ENCODE peak calls at places on chromosomes 4 and X, in six cellular contexts. D is pancreas, E is HCT116, Q is upper lobe of left lung, N is lung, Y is A549. F is an unnamed sample. For H3K9me3, the result is how much of the 10 kb centered on the place peaks cover.

GRCh38 chrX:34343001-34343400 is 210.9 kb upstream of the FAM47A start:
- ATAC-seq in D (no peak), E (no peak), Q (no peak), N (no peak), Y (no peak), F (no peak)

GRCh38 chrX:131046596-131046995 is 11.6 kb upstream of the ARHGAP36 start:
- ATAC-seq in D (no peak), E (no peak), Q (no peak), N (no peak), Y (no peak), F (no peak)

GRCh38 chr4:5524900-5525299 is 183.5 kb downstream of the EVC2 start:
- ATAC-seq in D (peak), E (no peak), Q (peak), N (no peak), Y (no peak), F (no peak)

GRCh38 chr4:182893490-182893889 is 23.7 kb downstream of the DCTD start:
- ATAC-seq in D (no peak), E (no peak), Q (no peak), N (no peak), Y (no peak), F (no peak)

GRCh38 chrX:11579856-11580595 is 85.7 kb downstream of the ARHGAP6 start:
- ATAC-seq in D (no peak), E (no peak), Q (no peak), N (no peak), Y (no peak), F (no peak)

GRCh38 chr4:184433258-184433892 is 41.0 kb downstream of the IRF2 start:
- ATAC-seq in D (peak), E (no peak), Q (peak), N (no peak), Y (no peak), F (no peak)

GRCh38 chrX:119655125-119655524 is 37.8 kb downstream of the SEPTIN6 start:
- ATAC-seq in D (peak), E (peak), Q (peak), N (no peak), Y (peak), F (no peak)

GRCh38 chr4:158259955-158260575 is 49.8 kb downstream of the TMEM144 start:
- ATAC-seq in D (peak), E (peak), Q (no peak), N (no peak), Y (peak), F (no peak)

GRCh38 chr4:5758741-5759140 is 47.7 kb downstream of the EVC start:
- ATAC-seq in D (peak), E (peak), Q (peak), N (peak), Y (peak), F (no peak)

DNA sequence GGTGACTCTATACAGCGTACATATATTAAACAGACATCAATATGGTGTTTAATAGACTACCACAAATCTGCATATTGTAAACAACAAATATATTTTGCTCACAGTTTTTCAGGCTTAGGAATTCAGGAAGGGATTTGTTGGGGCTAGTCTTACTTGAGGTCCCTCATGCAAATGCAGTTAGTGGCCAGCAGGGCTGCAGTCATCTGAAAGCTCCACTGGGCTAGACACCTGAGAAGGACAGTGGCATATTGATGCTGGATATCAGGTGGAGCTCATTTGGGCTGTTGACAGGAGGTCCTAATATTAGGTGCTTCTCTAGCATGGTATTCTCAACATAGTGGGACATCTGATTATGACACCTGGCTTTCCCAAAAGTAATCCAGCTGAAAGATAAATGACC is 493.8 kb upstream of the PABPC4L start:
- ATAC-seq in D (no peak), E (peak), Q (no peak), N (no peak), Y (no peak), F (no peak)
- TF ChIP-seq CTCF in D (no peak), E (peak), Q (no peak), N (no peak), Y (no peak), F (no peak)

GRCh38 chr4:110631582-110632505 is 9.0 kb upstream of the PITX2 start:
- ATAC-seq in D (peak), E (peak), Q (peak), N (peak), Y (peak), F (peak)
- H3K27ac ChIP-seq in D (no peak), E (no peak), Q (no peak), N (no peak), Y (no peak), F (peak)

DNA sequence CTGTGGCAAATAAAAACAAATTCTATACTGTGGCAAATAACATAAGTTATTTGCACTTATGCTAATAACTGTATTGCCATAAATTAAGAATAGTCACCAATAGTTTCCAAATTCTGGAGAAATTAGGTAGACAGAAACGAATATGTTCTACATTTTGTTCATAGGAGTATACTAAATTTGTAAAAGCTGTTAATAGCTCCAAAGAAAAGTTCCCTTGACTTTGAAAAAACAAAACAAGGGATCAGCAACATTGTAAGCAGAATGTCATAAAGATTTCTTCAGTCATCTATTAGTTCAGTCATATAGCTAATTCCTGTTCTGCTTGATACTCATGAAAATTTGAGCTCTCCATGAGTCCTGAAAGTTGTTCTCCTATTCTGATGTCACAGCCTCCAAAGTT is 1472.8 kb downstream of the C4orf33 start:
- ATAC-seq in D (no peak), E (no peak), Q (no peak), N (no peak), Y (no peak), F (no peak)
- H3K9me3 ChIP-seq in D (under half), E (under half), Q (under half), N (under half), Y (under half), F (under half)

GRCh38 chr4:110970642-110971041 is 347.8 kb upstream of the PITX2 start:
- ATAC-seq in D (peak), E (peak), Q (no peak), N (no peak), Y (peak), F (no peak)
- TF ChIP-seq CTCF in D (peak), E (peak), Q (no peak), N (no peak), Y (peak), F (no peak)

GRCh38 chr4:167102475-167102874 is 131.8 kb downstream of the SPOCK3 start:
- ATAC-seq in D (no peak), E (no peak), Q (no peak), N (no peak), Y (no peak), F (no peak)

GRCh38 chr4:167101035-167101434 is 133.3 kb downstream of the SPOCK3 start:
- ATAC-seq in D (no peak), E (no peak), Q (no peak), N (no peak), Y (no peak), F (no peak)

GRCh38 chr4:167105857-167106256 is 128.4 kb downstream of the SPOCK3 start:
- ATAC-seq in D (no peak), E (no peak), Q (no peak), N (no peak), Y (no peak), F (no peak)

GRCh38 chr4:167100120-167100519 is 134.2 kb downstream of the SPOCK3 start:
- ATAC-seq in D (peak), E (no peak), Q (no peak), N (no peak), Y (peak), F (no peak)
- H3K27ac ChIP-seq in D (no peak), E (no peak), Q (no peak), N (no peak), Y (no peak), F (no peak)

GRCh38 chr4:87865288-87865687 is 32.5 kb downstream of the MEPE start:
- ATAC-seq in D (peak), E (no peak), Q (no peak), N (no peak), Y (no peak), F (no peak)
- H3K9me3 ChIP-seq in D (under half), E (under half), Q (under half), N (under half), Y (under half), F (under half)

F was measured in gastroesophageal sphincter.